ENCODE peak calls at places on chromosomes 16 and 17, in four cellular contexts. L, A, P and E are unnamed samples.

GRCh38 chr17:55177159-55177913 is 87.4 kb upstream of the HLF start:
- DNase-seq in L (peak), A (no peak), P (no peak), E (no peak)

GRCh38 chr17:71631483-71631882 is 489.3 kb upstream of the SOX9 start:
- DNase-seq in L (peak), A (no peak), P (no peak), E (no peak)

GRCh38 chr16:20866161-20866772 is 33.9 kb downstream of the DCUN1D3 start:
- DNase-seq in L (peak), A (no peak), P (peak), E (peak)

GRCh38 chr17:78979780-78980623 is at the start of gene LGALS3BP:
- DNase-seq in L (peak), A (peak), P (peak), E (peak)

GRCh38 chr16:1909661-1910231 is 8.5 kb downstream of the HS3ST6 start:
- DNase-seq in L (no peak), A (no peak), P (peak), E (no peak)

GRCh38 chr17:76262732-76263344 is 2.3 kb upstream of the UBALD2 start:
- DNase-seq in L (no peak), A (no peak), P (peak), E (no peak)

GRCh38 chr16:58461640-58462039 is 38.3 kb upstream of the NDRG4 start:
- DNase-seq in L (peak), A (no peak), P (no peak), E (no peak)

GRCh38 chr17:61296058-61296457 is 103.6 kb upstream of the TBX2 start:
- DNase-seq in L (no peak), A (no peak), P (no peak), E (no peak)

GRCh38 chr17:47989700-47990099 is 18.8 kb downstream of the CDK5RAP3 start:
- DNase-seq in L (no peak), A (no peak), P (no peak), E (no peak)

GRCh38 chr16:50474138-50474537 is 74.1 kb upstream of the NKD1 start:
- DNase-seq in L (no peak), A (no peak), P (no peak), E (no peak)

GRCh38 chr17:17412331-17412730 is 64.5 kb upstream of the MED9 start:
- DNase-seq in L (peak), A (no peak), P (no peak), E (peak)

GRCh38 chr16:74874912-74875311 is 100.3 kb upstream of the FA2H start:
- DNase-seq in L (no peak), A (no peak), P (no peak), E (no peak)

GRCh38 chr17:81277421-81277820 is 17.7 kb downstream of the SLC38A10 start:
- DNase-seq in L (no peak), A (peak), P (peak), E (no peak)

GRCh38 chr17:45052052-45052772 is 780 bp upstream of the DCAKD start:
- DNase-seq in L (peak), A (peak), P (peak), E (no peak)
- TF ChIP-seq POLR2A in L (peak), A (peak), P (peak), E (no peak)

GRCh38 chr17:40563371-40564052 is 1.8 kb downstream of the CCR7 start:
- DNase-seq in L (no peak), A (no peak), P (no peak), E (no peak)

GRCh38 chr17:40564195-40564882 is 933 bp downstream of the CCR7 start:
- DNase-seq in L (no peak), A (no peak), P (no peak), E (no peak)

GRCh38 chr17:40566027-40566426 is 755 bp upstream of the CCR7 start:
- DNase-seq in L (no peak), A (no peak), P (no peak), E (no peak)

GRCh38 chr17:40562841-40563370 is 2.4 kb downstream of the CCR7 start:
- DNase-seq in L (no peak), A (no peak), P (no peak), E (no peak)

DNA sequence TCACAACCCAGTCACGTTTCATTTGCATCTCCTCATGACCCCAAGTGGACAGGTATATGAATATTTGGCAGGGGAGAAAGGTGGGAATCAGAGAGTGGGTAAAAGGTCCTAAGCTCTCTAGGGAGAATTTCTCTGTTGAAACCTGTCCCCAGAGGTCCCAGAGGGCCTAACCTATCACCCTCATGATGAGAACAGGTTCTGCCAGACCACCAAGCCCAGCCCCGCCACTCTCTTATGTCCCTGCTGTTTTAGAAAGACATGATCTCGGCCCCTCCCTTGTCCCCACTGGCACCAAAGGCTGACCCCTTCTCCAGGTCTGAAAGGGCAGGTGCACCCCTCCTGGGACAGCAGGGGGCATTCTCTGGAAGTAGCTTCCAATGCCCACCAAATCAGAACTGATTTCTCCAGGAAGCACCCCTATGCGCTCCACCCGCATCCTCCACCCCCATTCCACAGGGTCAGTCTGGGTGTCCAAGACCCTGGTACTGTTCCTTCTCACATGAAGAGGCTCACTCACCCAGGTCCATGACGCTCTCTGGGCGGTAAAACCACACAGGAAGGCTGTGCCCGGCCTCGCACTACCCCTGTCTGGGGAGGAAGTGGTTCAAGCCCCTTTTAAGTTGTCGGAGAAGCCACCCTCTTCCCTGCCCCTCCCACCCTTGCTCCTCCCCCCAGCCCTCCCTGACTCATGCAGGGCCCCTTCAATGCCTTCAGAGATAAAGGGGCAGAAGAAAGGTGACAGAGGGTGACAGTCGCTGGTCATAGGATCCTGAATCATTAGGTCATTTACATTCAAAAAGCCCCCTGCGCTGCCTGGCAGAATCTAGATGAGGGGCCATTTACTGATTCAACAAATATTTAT is at the start of gene CCR7:
- DNase-seq in L (no peak), A (no peak), P (peak), E (no peak)
- TF ChIP-seq POLR2A in L (no peak), A (no peak), P (peak), E (no peak)

GRCh38 chr17:72702136-72702735 is 390.3 kb downstream of the SLC39A11 start:
- DNase-seq in L (peak), A (no peak), P (no peak), E (peak)
- TF ChIP-seq POLR2A in L (no peak), A (no peak), P (no peak), E (no peak)

GRCh38 chr17:383771-384621 is 31.4 kb upstream of the RPH3AL start:
- DNase-seq in L (no peak), A (no peak), P (no peak), E (no peak)

GRCh38 chr17:386145-386876 is 33.7 kb upstream of the RPH3AL start:
- DNase-seq in L (peak), A (peak), P (peak), E (peak)

GRCh38 chr17:385836-386144 is 33.2 kb upstream of the RPH3AL start:
- DNase-seq in L (no peak), A (no peak), P (no peak), E (no peak)

GRCh38 chr17:384622-385194 is 32.1 kb upstream of the RPH3AL start:
- DNase-seq in L (no peak), A (no peak), P (no peak), E (no peak)

DNA sequence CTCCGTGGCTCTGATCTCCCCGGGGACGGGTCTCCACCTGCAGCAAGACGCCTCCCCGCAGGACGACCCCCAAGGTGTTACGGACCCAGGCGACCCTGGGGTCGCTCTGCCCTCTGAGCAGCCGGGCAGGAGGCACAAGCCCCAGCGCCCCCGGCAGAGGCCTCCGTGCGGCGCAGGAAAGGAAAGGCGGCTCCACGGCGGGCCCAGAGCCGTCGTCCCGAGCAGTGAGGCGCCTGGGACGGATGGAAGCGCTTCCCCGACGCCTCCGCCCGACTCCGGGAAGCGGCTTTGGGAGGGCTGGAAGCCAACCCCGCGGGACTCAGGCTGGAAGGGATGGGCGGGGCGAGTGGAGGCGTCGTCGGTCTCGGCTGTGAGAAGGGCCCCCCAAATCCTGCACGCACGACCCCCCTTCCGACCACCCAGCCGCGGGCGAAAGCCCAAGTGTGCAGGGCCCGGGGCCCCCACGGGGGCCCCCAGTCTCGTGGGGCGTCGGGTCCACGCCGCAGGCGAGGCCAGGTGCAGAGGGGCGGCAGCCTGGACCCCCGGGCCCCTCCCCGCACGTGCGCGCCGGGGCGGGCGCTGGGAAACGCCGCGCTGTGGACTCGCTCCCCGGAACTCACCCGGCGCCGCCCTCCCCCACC is 32.7 kb upstream of the RPH3AL start:
- DNase-seq in L (peak), A (peak), P (peak), E (no peak)
- TF ChIP-seq POLR2A in L (no peak), A (no peak), P (no peak), E (no peak)